ENCODE peak calls at places on chromosome 16, in ten cellular contexts. One of them, this sample, is unnamed.

GRCh38 chr16:58418601-58419000 is 26.3 kb downstream of the GINS3 start:
- DNase-seq in pancreas: no peak
- DNase-seq in transverse colon: no peak
- DNase-seq in SK-N-SH: no peak
- DNase-seq in AG04450: no peak
- DNase-seq in RWPE1: no peak
- DNase-seq in lower lobe of right lung: no peak
- DNase-seq in kidney: no peak
- DNase-seq in left ventricle myocardium inferior: peak; percentile 74
- DNase-seq in cardiac muscle cell: no peak
- DNase-seq in this sample: no peak

GRCh38 chr16:57253410-57253927 is 8.4 kb downstream of the ARL2BP start:
- DNase-seq in pancreas: peak; percentile 35
- DNase-seq in transverse colon: no peak
- DNase-seq in SK-N-SH: no peak
- DNase-seq in AG04450: no peak
- DNase-seq in RWPE1: no peak
- DNase-seq in lower lobe of right lung: peak; percentile 10
- DNase-seq in kidney: no peak
- DNase-seq in left ventricle myocardium inferior: no peak
- DNase-seq in cardiac muscle cell: no peak
- DNase-seq in this sample: no peak

GRCh38 chr16:10252155-10252554 is 69.9 kb upstream of the GRIN2A start:
- DNase-seq in pancreas: no peak
- DNase-seq in transverse colon: no peak
- DNase-seq in SK-N-SH: no peak
- DNase-seq in AG04450: no peak
- DNase-seq in RWPE1: no peak
- DNase-seq in lower lobe of right lung: no peak
- DNase-seq in kidney: no peak
- DNase-seq in left ventricle myocardium inferior: no peak
- DNase-seq in cardiac muscle cell: no peak
- DNase-seq in this sample: no peak

GRCh38 chr16:89185062-89185751 is 13.7 kb downstream of the CDH15 start:
- DNase-seq in pancreas: no peak
- DNase-seq in transverse colon: no peak
- DNase-seq in SK-N-SH: no peak
- DNase-seq in AG04450: no peak
- DNase-seq in RWPE1: no peak
- DNase-seq in lower lobe of right lung: no peak
- DNase-seq in kidney: peak; percentile 61
- DNase-seq in left ventricle myocardium inferior: no peak
- DNase-seq in cardiac muscle cell: no peak
- DNase-seq in this sample: no peak

GRCh38 chr16:30715777-30716445 is 16.9 kb downstream of the SRCAP start:
- DNase-seq in pancreas: no peak
- DNase-seq in transverse colon: no peak
- DNase-seq in SK-N-SH: no peak
- DNase-seq in AG04450: no peak
- DNase-seq in RWPE1: no peak
- DNase-seq in lower lobe of right lung: no peak
- DNase-seq in kidney: peak; percentile 37
- DNase-seq in left ventricle myocardium inferior: no peak
- DNase-seq in cardiac muscle cell: no peak
- DNase-seq in this sample: no peak

GRCh38 chr16:29678691-29679267 is at the start of gene QPRT:
- DNase-seq in pancreas: peak; percentile 66
- DNase-seq in transverse colon: peak; percentile 71
- DNase-seq in SK-N-SH: peak; percentile 91
- DNase-seq in AG04450: no peak
- DNase-seq in RWPE1: no peak
- DNase-seq in lower lobe of right lung: no peak
- DNase-seq in kidney: no peak
- DNase-seq in left ventricle myocardium inferior: peak; percentile 46
- DNase-seq in cardiac muscle cell: peak; percentile 90
- DNase-seq in this sample: peak; percentile 35

GRCh38 chr16:47777191-47777590 is 316.1 kb downstream of the PHKB start:
- DNase-seq in pancreas: no peak
- DNase-seq in transverse colon: no peak
- DNase-seq in SK-N-SH: no peak
- DNase-seq in AG04450: no peak
- DNase-seq in RWPE1: no peak
- DNase-seq in lower lobe of right lung: no peak
- DNase-seq in kidney: no peak
- DNase-seq in left ventricle myocardium inferior: no peak
- DNase-seq in cardiac muscle cell: no peak
- DNase-seq in this sample: no peak

GRCh38 chr16:52547001-52547833 is at the start of gene TOX3:
- DNase-seq in pancreas: peak; percentile 55
- DNase-seq in transverse colon: peak; percentile 74
- DNase-seq in SK-N-SH: peak; percentile 48
- DNase-seq in AG04450: no peak
- DNase-seq in RWPE1: no peak
- DNase-seq in lower lobe of right lung: no peak
- DNase-seq in kidney: peak; percentile 80
- DNase-seq in left ventricle myocardium inferior: no peak
- DNase-seq in cardiac muscle cell: peak; percentile 48
- DNase-seq in this sample: peak; percentile 23

GRCh38 chr16:46885960-46886763 is 2.0 kb downstream of the GPT2 start:
- DNase-seq in pancreas: peak; percentile 65
- DNase-seq in transverse colon: no peak
- DNase-seq in SK-N-SH: peak; percentile 41
- DNase-seq in AG04450: peak; percentile 26
- DNase-seq in RWPE1: peak; percentile 36
- DNase-seq in lower lobe of right lung: no peak
- DNase-seq in kidney: no peak
- DNase-seq in left ventricle myocardium inferior: no peak
- DNase-seq in cardiac muscle cell: peak; percentile 23
- DNase-seq in this sample: no peak

DNA sequence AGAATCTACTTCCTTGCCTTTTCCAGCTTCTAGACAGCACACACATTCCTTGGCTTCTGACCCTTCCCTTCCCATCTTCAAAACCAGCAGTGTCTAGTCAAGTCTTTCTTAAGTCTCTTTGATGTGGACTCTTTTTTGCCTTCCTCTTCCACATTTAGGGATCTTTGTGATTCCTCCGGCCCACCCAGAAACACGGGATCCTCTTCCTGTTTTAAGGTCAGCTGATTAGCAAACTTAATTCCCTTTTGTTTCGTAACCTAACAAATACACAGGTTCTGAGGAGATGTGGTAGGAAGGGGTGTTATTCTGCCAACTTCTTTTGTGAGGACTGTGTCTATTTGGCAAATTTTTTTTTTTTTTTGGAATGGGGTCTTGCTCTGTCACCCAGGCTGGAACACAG is 14.8 kb downstream of the KNOP1 start:
- DNase-seq in pancreas: no peak
- DNase-seq in transverse colon: no peak
- DNase-seq in SK-N-SH: no peak
- DNase-seq in AG04450: no peak
- DNase-seq in RWPE1: no peak
- DNase-seq in lower lobe of right lung: no peak
- DNase-seq in kidney: no peak
- DNase-seq in left ventricle myocardium inferior: no peak
- DNase-seq in cardiac muscle cell: no peak
- DNase-seq in this sample: no peak
- TF ChIP-seq CTCF in pancreas: no peak
- TF ChIP-seq CTCF in transverse colon: no peak
- TF ChIP-seq CTCF in SK-N-SH: no peak
- TF ChIP-seq CTCF in AG04450: no peak
- TF ChIP-seq CTCF in RWPE1: no peak
- TF ChIP-seq CTCF in lower lobe of right lung: no peak
- TF ChIP-seq CTCF in kidney: no peak
- TF ChIP-seq CTCF in left ventricle myocardium inferior: no peak
- TF ChIP-seq CTCF in cardiac muscle cell: no peak
- TF ChIP-seq CTCF in this sample: no peak

DNA sequence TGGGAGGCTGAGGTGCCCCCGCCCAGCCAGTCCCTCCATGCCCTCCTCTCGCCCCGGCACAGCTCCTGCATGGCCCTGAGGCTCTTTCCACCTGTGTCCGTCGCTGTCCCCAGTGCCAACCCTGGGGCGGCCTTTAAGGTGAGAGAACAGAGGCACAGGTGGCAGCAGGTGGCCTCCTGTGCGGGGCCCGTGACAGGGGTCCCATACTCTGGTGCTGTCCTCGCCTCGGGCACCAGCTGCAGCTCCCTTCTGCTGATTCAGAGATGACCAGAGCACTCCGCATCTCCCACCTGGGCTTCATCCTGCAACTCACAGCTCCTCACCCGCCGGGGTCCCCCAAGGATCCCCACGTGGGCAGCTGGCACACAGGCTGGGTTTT is 8.0 kb downstream of the PRSS27 start:
- DNase-seq in pancreas: no peak
- DNase-seq in transverse colon: no peak
- DNase-seq in SK-N-SH: no peak
- DNase-seq in AG04450: no peak
- DNase-seq in RWPE1: no peak
- DNase-seq in lower lobe of right lung: no peak
- DNase-seq in kidney: peak; percentile 68
- DNase-seq in left ventricle myocardium inferior: no peak
- DNase-seq in cardiac muscle cell: no peak
- DNase-seq in this sample: no peak
- TF ChIP-seq CTCF in pancreas: no peak
- TF ChIP-seq CTCF in transverse colon: no peak
- TF ChIP-seq CTCF in SK-N-SH: no peak
- TF ChIP-seq CTCF in AG04450: no peak
- TF ChIP-seq CTCF in RWPE1: no peak
- TF ChIP-seq CTCF in lower lobe of right lung: no peak
- TF ChIP-seq CTCF in kidney: no peak
- TF ChIP-seq CTCF in left ventricle myocardium inferior: no peak
- TF ChIP-seq CTCF in cardiac muscle cell: no peak
- TF ChIP-seq CTCF in this sample: no peak

GRCh38 chr16:23293016-23293415 is 9.1 kb upstream of the SCNN1B start:
- DNase-seq in pancreas: no peak
- DNase-seq in transverse colon: no peak
- DNase-seq in SK-N-SH: no peak
- DNase-seq in AG04450: no peak
- DNase-seq in RWPE1: no peak
- DNase-seq in lower lobe of right lung: no peak
- DNase-seq in kidney: no peak
- DNase-seq in left ventricle myocardium inferior: no peak
- DNase-seq in cardiac muscle cell: no peak
- DNase-seq in this sample: no peak

GRCh38 chr16:23301251-23302044 is 654 bp upstream of the SCNN1B start:
- DNase-seq in pancreas: no peak
- DNase-seq in transverse colon: no peak
- DNase-seq in SK-N-SH: no peak
- DNase-seq in AG04450: no peak
- DNase-seq in RWPE1: no peak
- DNase-seq in lower lobe of right lung: no peak
- DNase-seq in kidney: no peak
- DNase-seq in left ventricle myocardium inferior: no peak
- DNase-seq in cardiac muscle cell: no peak
- DNase-seq in this sample: no peak

GRCh38 chr16:23294260-23294659 is 7.8 kb upstream of the SCNN1B start:
- DNase-seq in pancreas: no peak
- DNase-seq in transverse colon: peak; percentile 64
- DNase-seq in SK-N-SH: no peak
- DNase-seq in AG04450: no peak
- DNase-seq in RWPE1: no peak
- DNase-seq in lower lobe of right lung: no peak
- DNase-seq in kidney: no peak
- DNase-seq in left ventricle myocardium inferior: no peak
- DNase-seq in cardiac muscle cell: no peak
- DNase-seq in this sample: no peak

GRCh38 chr16:23298290-23298689 is 3.8 kb upstream of the SCNN1B start:
- DNase-seq in pancreas: no peak
- DNase-seq in transverse colon: no peak
- DNase-seq in SK-N-SH: no peak
- DNase-seq in AG04450: no peak
- DNase-seq in RWPE1: no peak
- DNase-seq in lower lobe of right lung: no peak
- DNase-seq in kidney: no peak
- DNase-seq in left ventricle myocardium inferior: no peak
- DNase-seq in cardiac muscle cell: no peak
- DNase-seq in this sample: no peak

GRCh38 chr16:23296994-23297393 is 5.1 kb upstream of the SCNN1B start:
- DNase-seq in pancreas: peak; percentile 18
- DNase-seq in transverse colon: peak; percentile 46
- DNase-seq in SK-N-SH: peak; percentile 55
- DNase-seq in AG04450: no peak
- DNase-seq in RWPE1: no peak
- DNase-seq in lower lobe of right lung: no peak
- DNase-seq in kidney: no peak
- DNase-seq in left ventricle myocardium inferior: no peak
- DNase-seq in cardiac muscle cell: no peak
- DNase-seq in this sample: no peak
- TF ChIP-seq CTCF in pancreas: no peak
- TF ChIP-seq CTCF in transverse colon: peak; percentile 25
- TF ChIP-seq CTCF in SK-N-SH: peak; percentile 32
- TF ChIP-seq CTCF in AG04450: no peak
- TF ChIP-seq CTCF in RWPE1: peak; percentile 15
- TF ChIP-seq CTCF in lower lobe of right lung: peak; percentile 39
- TF ChIP-seq CTCF in kidney: no peak
- TF ChIP-seq CTCF in left ventricle myocardium inferior: no peak
- TF ChIP-seq CTCF in cardiac muscle cell: no peak
- TF ChIP-seq CTCF in this sample: no peak

DNA sequence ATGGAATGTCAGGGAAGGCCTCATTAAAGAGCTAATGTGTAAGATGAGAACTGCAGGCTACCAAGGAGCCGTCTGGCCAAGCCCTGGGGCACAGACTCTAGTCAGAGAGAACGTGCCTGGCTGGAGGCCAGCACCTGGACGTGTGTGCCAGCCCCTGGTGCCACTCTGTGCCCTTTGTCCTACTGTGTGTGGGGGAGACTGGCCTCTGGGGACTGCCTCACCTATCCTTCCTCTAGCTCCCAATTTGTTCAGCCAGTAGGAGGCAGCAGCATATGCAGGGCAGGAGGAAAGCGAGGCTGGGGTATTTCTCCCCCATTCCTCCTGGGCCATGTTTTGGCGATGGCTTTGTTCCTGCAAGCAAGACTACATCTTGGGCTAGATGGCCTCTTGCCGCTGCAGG is 37.1 kb downstream of the KNOP1 start:
- DNase-seq in pancreas: no peak
- DNase-seq in transverse colon: no peak
- DNase-seq in SK-N-SH: no peak
- DNase-seq in AG04450: no peak
- DNase-seq in RWPE1: no peak
- DNase-seq in lower lobe of right lung: no peak
- DNase-seq in kidney: no peak
- DNase-seq in left ventricle myocardium inferior: no peak
- DNase-seq in cardiac muscle cell: no peak
- DNase-seq in this sample: no peak
- TF ChIP-seq CTCF in pancreas: no peak
- TF ChIP-seq CTCF in transverse colon: no peak
- TF ChIP-seq CTCF in SK-N-SH: no peak
- TF ChIP-seq CTCF in AG04450: peak; percentile 18
- TF ChIP-seq CTCF in RWPE1: no peak
- TF ChIP-seq CTCF in lower lobe of right lung: no peak
- TF ChIP-seq CTCF in kidney: no peak
- TF ChIP-seq CTCF in left ventricle myocardium inferior: peak; percentile 36
- TF ChIP-seq CTCF in cardiac muscle cell: peak; percentile 24
- TF ChIP-seq CTCF in this sample: no peak

GRCh38 chr16:7615565-7615964 is 282.9 kb downstream of the RBFOX1 start:
- DNase-seq in pancreas: no peak
- DNase-seq in transverse colon: no peak
- DNase-seq in SK-N-SH: peak; percentile 15
- DNase-seq in AG04450: no peak
- DNase-seq in RWPE1: no peak
- DNase-seq in lower lobe of right lung: no peak
- DNase-seq in kidney: no peak
- DNase-seq in left ventricle myocardium inferior: no peak
- DNase-seq in cardiac muscle cell: no peak
- DNase-seq in this sample: no peak
- TF ChIP-seq CTCF in pancreas: no peak
- TF ChIP-seq CTCF in transverse colon: no peak
- TF ChIP-seq CTCF in SK-N-SH: no peak
- TF ChIP-seq CTCF in AG04450: no peak
- TF ChIP-seq CTCF in RWPE1: no peak
- TF ChIP-seq CTCF in lower lobe of right lung: no peak
- TF ChIP-seq CTCF in kidney: no peak
- TF ChIP-seq CTCF in left ventricle myocardium inferior: peak; percentile 16
- TF ChIP-seq CTCF in cardiac muscle cell: no peak
- TF ChIP-seq CTCF in this sample: no peak

This sample was measured in endothelial cell.